ENCODE peak calls at places on chromosome 1, in six cellular contexts. C, Z, P, A, T and Q are unnamed samples.

GRCh38 chr1:13469343-13469742 is 44.5 kb downstream of the LRRC38 start:
- DNase-seq in C (no peak), Z (peak), P (no peak), A (no peak), T (no peak), Q (no peak)

GRCh38 chr1:193960499-193960898 is 774.1 kb upstream of the B3GALT2 start:
- DNase-seq in C (no peak), Z (no peak), P (no peak), A (no peak), T (no peak), Q (no peak)

GRCh38 chr1:24897263-24898151 is 32.6 kb downstream of the RUNX3 start:
- DNase-seq in C (no peak), Z (no peak), P (no peak), A (no peak), T (no peak), Q (no peak)

GRCh38 chr1:238279694-238280380 is 389.1 kb upstream of the ZP4 start:
- DNase-seq in C (no peak), Z (no peak), P (no peak), A (no peak), T (no peak), Q (no peak)

GRCh38 chr1:24503003-24503751 is 541 bp downstream of the RCAN3 start:
- DNase-seq in C (no peak), Z (no peak), P (no peak), A (no peak), T (no peak), Q (peak)

GRCh38 chr1:203536981-203537455 is 43.1 kb downstream of the OPTC start:
- DNase-seq in C (no peak), Z (peak), P (no peak), A (no peak), T (no peak), Q (no peak)

GRCh38 chr1:210822897-210823296 is 311.1 kb downstream of the KCNH1 start:
- DNase-seq in C (no peak), Z (no peak), P (no peak), A (no peak), T (no peak), Q (no peak)

GRCh38 chr1:219442575-219442974 is 170.3 kb downstream of the ZC3H11B start:
- DNase-seq in C (no peak), Z (peak), P (no peak), A (no peak), T (no peak), Q (no peak)

GRCh38 chr1:225889743-225890142 is 797 bp upstream of the LEFTY1 start:
- DNase-seq in C (no peak), Z (no peak), P (no peak), A (no peak), T (no peak), Q (no peak)